ENCODE peak calls at places on chromosomes 5 and 9, in six cellular contexts. Y is activated CD8-positive, alpha-beta memory T cell treated with anti-CD3 and anti-CD28 coated beads for 48 hours; O is suprapubic skin; K is WTC11; L is hypothalamus; J is right cardiac atrium. G is an unnamed sample.

GRCh38 chr9:13786131-13786530 is 506.6 kb upstream of the MPDZ start:
- DNase-seq in Y (no peak), O (no peak), K (no peak), L (no peak), J (peak; percentile 89), G (no peak)

GRCh38 chr9:34139477-34140146 is 13.1 kb upstream of the DCAF12 start:
- DNase-seq in Y (no peak), O (no peak), K (no peak), L (no peak), J (peak; percentile 77), G (peak; percentile 86)

GRCh38 chr5:175731756-175732465 is 74.0 kb downstream of the HRH2 start:
- DNase-seq in Y (no peak), O (no peak), K (no peak), L (no peak), J (no peak), G (no peak)

GRCh38 chr5:27158171-27158570 is 119.8 kb upstream of the CDH9 start:
- DNase-seq in Y (no peak), O (no peak), K (no peak), L (no peak), J (no peak), G (no peak)

GRCh38 chr5:140642718-140643117 is 3.5 kb downstream of the TMCO6 start:
- DNase-seq in Y (no peak), O (no peak), K (no peak), L (no peak), J (no peak), G (no peak)

GRCh38 chr5:111407562-111407961 is 104.8 kb downstream of the STARD4 start:
- DNase-seq in Y (no peak), O (no peak), K (no peak), L (no peak), J (no peak), G (no peak)

GRCh38 chr9:134291452-134291881 is 34.8 kb upstream of the RXRA start:
- DNase-seq in Y (no peak), O (no peak), K (no peak), L (no peak), J (peak; percentile 40), G (no peak)

GRCh38 chr5:110854200-110854599 is 115.4 kb downstream of the SLC25A46 start:
- DNase-seq in Y (no peak), O (no peak), K (no peak), L (no peak), J (no peak), G (no peak)

GRCh38 chr5:102959055-102959454 is 160.9 kb downstream of the GIN1 start:
- DNase-seq in Y (no peak), O (no peak), K (no peak), L (no peak), J (no peak), G (no peak)

GRCh38 chr9:79522793-79523192 is 49.0 kb upstream of the TLE4 start:
- DNase-seq in Y (no peak), O (no peak), K (no peak), L (no peak), J (no peak), G (no peak)

GRCh38 chr5:16538001-16538400 is 72.4 kb upstream of the ZNF622 start:
- DNase-seq in Y (no peak), O (no peak), K (no peak), L (no peak), J (no peak), G (no peak)

GRCh38 chr9:135254176-135255032 is 166.9 kb downstream of the OLFM1 start:
- DNase-seq in Y (no peak), O (no peak), K (no peak), L (no peak), J (no peak), G (no peak)

GRCh38 chr5:112342364-112342763 is 76.7 kb downstream of the EPB41L4A start:
- DNase-seq in Y (no peak), O (no peak), K (no peak), L (no peak), J (no peak), G (no peak)

GRCh38 chr5:82723168-82723567 is 354.0 kb downstream of the TMEM167A start:
- DNase-seq in Y (no peak), O (no peak), K (no peak), L (no peak), J (no peak), G (no peak)

GRCh38 chr5:99099691-99100090 is 170.9 kb upstream of the CHD1 start:
- DNase-seq in Y (no peak), O (no peak), K (no peak), L (no peak), J (no peak), G (no peak)

GRCh38 chr5:132812949-132813598 is at the start of gene SOWAHA:
- DNase-seq in Y (no peak), O (no peak), K (peak; percentile 63), L (peak; percentile 42), J (no peak), G (peak; percentile 51)

GRCh38 chr5:78540335-78541057 is 108.1 kb downstream of the LHFPL2 start:
- DNase-seq in Y (no peak), O (no peak), K (no peak), L (peak; percentile 42), J (peak; percentile 62), G (no peak)

GRCh38 chr5:134267366-134268018 is 41.6 kb upstream of the PPP2CA start:
- DNase-seq in Y (no peak), O (no peak), K (no peak), L (no peak), J (no peak), G (no peak)

GRCh38 chr9:109060235-109060634 is 46.9 kb upstream of the CTNNAL1 start:
- DNase-seq in Y (no peak), O (no peak), K (no peak), L (no peak), J (no peak), G (no peak)

GRCh38 chr9:104899759-104900247 is 28.2 kb downstream of the ABCA1 start:
- DNase-seq in Y (no peak), O (no peak), K (no peak), L (no peak), J (no peak), G (no peak)

G was measured in testis.